ENCODE peak calls at places on chromosome 22, in nine cellular contexts. N is endothelial cell of umbilical vein, O is stomach, S is H1, B is upper lobe of left lung, C is HCT116, Z is suprapubic skin, K is spleen, R is transverse colon. L is an unnamed sample. For H3K9me3, the result is how much of the 10 kb centered on the place peaks cover.

GRCh38 chr22:23325183-23325582 is 144.9 kb downstream of the BCR start:
- DNase-seq in N (no peak), O (no peak), S (no peak), B (no peak), C (no peak), Z (no peak), K (no peak), R (no peak), L (peak)

GRCh38 chr22:42929838-42930155 is 72.7 kb upstream of the ARFGAP3 start:
- DNase-seq in N (no peak), O (no peak), S (no peak), B (no peak), C (no peak), Z (no peak), K (peak), R (no peak), L (no peak)

GRCh38 chr22:23263651-23264555 is 83.6 kb downstream of the BCR start:
- DNase-seq in N (no peak), O (peak), S (no peak), B (no peak), C (no peak), Z (no peak), K (peak), R (peak), L (no peak)

GRCh38 chr22:43570531-43571144 is 158.8 kb downstream of the MPPED1 start:
- DNase-seq in N (no peak), O (no peak), S (no peak), B (peak), C (no peak), Z (no peak), K (no peak), R (no peak), L (peak)

GRCh38 chr22:17035246-17035645 is 27.2 kb upstream of the GAB4 start:
- DNase-seq in N (no peak), O (peak), S (no peak), B (no peak), C (no peak), Z (no peak), K (no peak), R (no peak), L (no peak)

GRCh38 chr22:17315310-17315709 is 54.0 kb upstream of the CECR2 start:
- DNase-seq in N (no peak), O (peak), S (no peak), B (no peak), C (no peak), Z (no peak), K (no peak), R (no peak), L (no peak)

GRCh38 chr22:36184433-36185035 is 17.1 kb downstream of the APOL4 start:
- DNase-seq in N (peak), O (no peak), S (no peak), B (no peak), C (no peak), Z (no peak), K (no peak), R (no peak), L (no peak)

GRCh38 chr22:26629988-26630761 is 8.4 kb downstream of the CRYBA4 start:
- DNase-seq in N (no peak), O (no peak), S (no peak), B (no peak), C (no peak), Z (no peak), K (no peak), R (no peak), L (no peak)

GRCh38 chr22:24156146-24156914 is 25.0 kb upstream of the SUSD2 start:
- DNase-seq in N (peak), O (peak), S (no peak), B (peak), C (no peak), Z (no peak), K (peak), R (peak), L (no peak)

GRCh38 chr22:35418088-35418487 is 18.1 kb downstream of the MCM5 start:
- DNase-seq in N (no peak), O (no peak), S (no peak), B (no peak), C (no peak), Z (no peak), K (no peak), R (no peak), L (no peak)

GRCh38 chr22:36292823-36293530 is 40.0 kb downstream of the APOL1 start:
- DNase-seq in N (no peak), O (no peak), S (no peak), B (no peak), C (no peak), Z (no peak), K (peak), R (no peak), L (no peak)

GRCh38 chr22:44711701-44712100 is 9.7 kb downstream of the PRR5 start:
- DNase-seq in N (no peak), O (no peak), S (no peak), B (no peak), C (no peak), Z (no peak), K (no peak), R (no peak), L (no peak)

GRCh38 chr22:47757741-47758140 is 995.3 kb downstream of the TBC1D22A start:
- DNase-seq in N (no peak), O (no peak), S (no peak), B (no peak), C (no peak), Z (peak), K (no peak), R (no peak), L (no peak)

GRCh38 chr22:47620391-47620790 is 857.9 kb downstream of the TBC1D22A start:
- DNase-seq in N (no peak), O (peak), S (no peak), B (no peak), C (no peak), Z (peak), K (peak), R (no peak), L (peak)

GRCh38 chr22:22348127-22348814 is 103.7 kb downstream of the VPREB1 start:
- DNase-seq in N (no peak), O (no peak), S (no peak), B (no peak), C (peak), Z (no peak), K (no peak), R (no peak), L (peak)

GRCh38 chr22:44540756-44541670 is 43.0 kb upstream of the RTL6 start:
- DNase-seq in N (no peak), O (no peak), S (no peak), B (no peak), C (no peak), Z (no peak), K (no peak), R (no peak), L (no peak)

GRCh38 chr22:26842103-26842502 is 184.7 kb downstream of the MIAT start:
- DNase-seq in N (no peak), O (no peak), S (no peak), B (no peak), C (no peak), Z (no peak), K (no peak), R (no peak), L (no peak)

GRCh38 chr22:44256860-44257560 is 55.7 kb downstream of the SHISAL1 start:
- DNase-seq in N (no peak), O (peak), S (no peak), B (no peak), C (no peak), Z (peak), K (no peak), R (no peak), L (peak)

GRCh38 chr22:40716116-40716515 is 36.8 kb downstream of the MCHR1 start:
- DNase-seq in N (no peak), O (no peak), S (no peak), B (no peak), C (no peak), Z (no peak), K (no peak), R (no peak), L (no peak)

GRCh38 chr22:26139320-26139719 is 29.9 kb upstream of the SEZ6L start:
- DNase-seq in N (no peak), O (no peak), S (no peak), B (no peak), C (no peak), Z (no peak), K (no peak), R (no peak), L (peak)

GRCh38 chr22:44668190-44668885 is 33.7 kb upstream of the PRR5 start:
- DNase-seq in N (no peak), O (no peak), S (no peak), B (peak), C (no peak), Z (no peak), K (peak), R (no peak), L (no peak)

GRCh38 chr22:22933807-22934542 is 46.4 kb downstream of the IGLL5 start:
- DNase-seq in N (no peak), O (no peak), S (no peak), B (no peak), C (no peak), Z (no peak), K (peak), R (no peak), L (no peak)

GRCh38 chr22:24951942-24952836 is at the start of gene KIAA1671:
- DNase-seq in N (peak), O (peak), S (peak), B (peak), C (peak), Z (peak), K (peak), R (peak), L (no peak)

GRCh38 chr22:43841742-43842141 is 20.6 kb downstream of the SULT4A1 start:
- DNase-seq in N (no peak), O (no peak), S (no peak), B (peak), C (no peak), Z (no peak), K (no peak), R (no peak), L (no peak)

GRCh38 chr22:21009638-21010425 is 5.1 kb upstream of the P2RX6 start:
- DNase-seq in N (peak), O (peak), S (no peak), B (no peak), C (no peak), Z (no peak), K (no peak), R (peak), L (no peak)

GRCh38 chr22:26680485-26680884 is 23.1 kb downstream of the MIAT start:
- DNase-seq in N (no peak), O (no peak), S (no peak), B (no peak), C (no peak), Z (no peak), K (no peak), R (no peak), L (no peak)

GRCh38 chr22:22201185-22201924 is 43.2 kb upstream of the VPREB1 start:
- DNase-seq in N (peak), O (peak), S (peak), B (no peak), C (no peak), Z (no peak), K (peak), R (peak), L (no peak)

GRCh38 chr22:36375071-36375980 is 12.4 kb downstream of the MYH9 start:
- DNase-seq in N (no peak), O (no peak), S (no peak), B (no peak), C (no peak), Z (no peak), K (no peak), R (no peak), L (no peak)

GRCh38 chr22:18966748-18967147 is 30.7 kb upstream of the PRODH start:
- DNase-seq in N (no peak), O (no peak), S (no peak), B (peak), C (no peak), Z (no peak), K (peak), R (no peak), L (no peak)

GRCh38 chr22:21642584-21643448 is 714 bp downstream of the SDF2L1 start:
- DNase-seq in N (peak), O (peak), S (no peak), B (peak), C (no peak), Z (no peak), K (peak), R (peak), L (no peak)

GRCh38 chr22:50245214-50246072 is 620 bp upstream of the TUBGCP6 start:
- DNase-seq in N (no peak), O (no peak), S (no peak), B (peak), C (no peak), Z (no peak), K (peak), R (peak), L (no peak)
- TF ChIP-seq POLR2A in N (no peak), O (no peak), S (no peak), B (no peak), C (no peak), Z (peak), K (no peak), R (no peak), L (no peak)

GRCh38 chr22:45785458-45785857 is 113.8 kb downstream of the ATXN10 start:
- DNase-seq in N (no peak), O (no peak), S (no peak), B (no peak), C (no peak), Z (no peak), K (no peak), R (no peak), L (no peak)

GRCh38 chr22:45784357-45785277 is 113.0 kb downstream of the ATXN10 start:
- DNase-seq in N (no peak), O (no peak), S (no peak), B (no peak), C (no peak), Z (no peak), K (no peak), R (no peak), L (no peak)

GRCh38 chr22:45787770-45788169 is 116.1 kb downstream of the ATXN10 start:
- DNase-seq in N (no peak), O (no peak), S (no peak), B (no peak), C (no peak), Z (no peak), K (no peak), R (no peak), L (no peak)

GRCh38 chr22:45793161-45793560 is 121.5 kb downstream of the ATXN10 start:
- DNase-seq in N (no peak), O (no peak), S (no peak), B (no peak), C (no peak), Z (no peak), K (no peak), R (no peak), L (no peak)

DNA sequence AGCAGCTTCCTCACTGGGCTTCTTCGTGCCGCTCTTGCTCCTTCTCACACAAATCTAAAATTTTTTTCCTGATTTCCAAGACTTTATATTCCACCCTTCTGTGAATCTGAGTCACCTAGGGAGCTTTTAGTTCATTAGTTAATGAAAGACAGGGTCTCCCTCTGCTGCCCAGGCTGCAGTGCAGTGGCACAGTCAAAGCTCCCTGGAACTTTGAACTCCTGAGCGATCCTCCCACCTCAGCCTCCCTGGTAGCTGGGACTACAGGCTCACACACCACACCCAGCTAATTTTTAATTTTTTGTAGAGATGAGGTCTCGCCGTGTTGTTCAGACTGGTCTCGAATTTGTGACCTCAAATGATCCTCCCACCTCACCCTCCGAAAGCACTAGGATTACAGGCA is 116.9 kb downstream of the ATXN10 start:
- DNase-seq in N (no peak), O (no peak), S (no peak), B (no peak), C (no peak), Z (no peak), K (no peak), R (no peak), L (no peak)
- TF ChIP-seq POLR2AphosphoS5 in N (no peak), O (no peak), S (no peak), B (no peak), C (no peak), Z (no peak), K (no peak), R (no peak), L (no peak)

GRCh38 chr22:49184736-49185135 is 642.9 kb downstream of the BRD1 start:
- DNase-seq in N (no peak), O (no peak), S (no peak), B (no peak), C (no peak), Z (no peak), K (peak), R (no peak), L (no peak)
- H3K9me3 ChIP-seq in N (under half), O (under half), S (under half), B (under half), C (under half), Z (under half), K (under half), R (under half), L (under half)

GRCh38 chr22:29766632-29767288 is at the start of gene ZMAT5:
- DNase-seq in N (peak), O (peak), S (peak), B (peak), C (peak), Z (peak), K (peak), R (peak), L (peak)
- TF ChIP-seq POLR2A in N (peak), O (no peak), S (peak), B (peak), C (peak), Z (no peak), K (peak), R (peak), L (no peak)

GRCh38 chr22:39221999-39222686 is 22.6 kb downstream of the PDGFB start:
- DNase-seq in N (no peak), O (no peak), S (no peak), B (no peak), C (no peak), Z (no peak), K (peak), R (no peak), L (no peak)

GRCh38 chr22:39220897-39221850 is 23.6 kb downstream of the PDGFB start:
- DNase-seq in N (no peak), O (no peak), S (no peak), B (no peak), C (no peak), Z (no peak), K (peak), R (no peak), L (no peak)

GRCh38 chr22:39224550-39224949 is 20.2 kb downstream of the PDGFB start:
- DNase-seq in N (no peak), O (no peak), S (no peak), B (no peak), C (no peak), Z (no peak), K (no peak), R (no peak), L (no peak)

GRCh38 chr22:39225591-39225990 is 19.2 kb downstream of the PDGFB start:
- DNase-seq in N (no peak), O (no peak), S (no peak), B (no peak), C (no peak), Z (no peak), K (no peak), R (no peak), L (no peak)

DNA sequence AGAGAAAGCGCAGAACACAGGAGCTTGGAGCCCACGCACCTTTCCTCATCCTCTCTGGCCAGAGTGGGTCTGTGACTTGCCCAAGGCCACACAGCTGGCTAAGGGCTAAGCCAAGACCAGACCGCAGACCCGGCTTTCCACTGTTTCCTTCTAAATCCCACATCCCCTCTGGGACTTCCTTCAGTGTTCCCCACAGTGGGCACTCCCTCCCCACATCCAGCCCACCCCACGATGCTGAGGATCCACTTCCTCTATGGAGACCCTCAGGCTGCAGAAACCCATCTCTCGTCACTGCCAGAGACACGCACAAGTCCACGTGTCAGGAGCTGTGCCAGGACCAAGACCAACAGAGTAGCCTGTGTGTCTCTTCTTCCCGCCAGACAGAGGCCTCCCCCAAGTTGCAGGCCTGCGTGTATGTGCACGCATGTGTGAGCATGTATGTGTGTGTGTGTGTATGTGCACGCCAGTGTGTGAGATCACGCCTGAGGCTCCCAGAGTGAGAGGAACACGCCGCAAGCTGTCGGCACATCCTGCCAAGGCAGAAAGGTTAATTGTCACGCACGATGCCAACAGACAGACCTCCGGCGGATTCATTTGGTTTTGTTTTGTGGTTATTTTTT is 21.6 kb downstream of the PDGFB start:
- DNase-seq in N (no peak), O (no peak), S (no peak), B (no peak), C (no peak), Z (no peak), K (peak), R (no peak), L (no peak)
- TF ChIP-seq POLR2AphosphoS5 in N (no peak), O (no peak), S (no peak), B (no peak), C (no peak), Z (peak), K (no peak), R (no peak), L (no peak)

GRCh38 chr22:49116021-49116420 is 711.7 kb downstream of the BRD1 start:
- DNase-seq in N (no peak), O (no peak), S (no peak), B (no peak), C (no peak), Z (no peak), K (no peak), R (no peak), L (no peak)
- H3K9me3 ChIP-seq in N (under half), O (under half), S (under half), B (under half), C (under half), Z (under half), K (under half), R (under half), L (under half)

GRCh38 chr22:37933711-37934376 is 19.6 kb downstream of the C22orf23 start:
- DNase-seq in N (peak), O (peak), S (peak), B (peak), C (peak), Z (peak), K (peak), R (peak), L (no peak)
- TF ChIP-seq POLR2A in N (peak), O (no peak), S (no peak), B (no peak), C (no peak), Z (no peak), K (no peak), R (no peak), L (no peak)

GRCh38 chr22:32905400-32905799 is 103.9 kb downstream of the TIMP3 start:
- DNase-seq in N (no peak), O (no peak), S (no peak), B (no peak), C (no peak), Z (no peak), K (no peak), R (no peak), L (no peak)
- TF ChIP-seq POLR2AphosphoS5 in N (no peak), O (no peak), S (no peak), B (no peak), C (no peak), Z (no peak), K (no peak), R (no peak), L (no peak)

DNA sequence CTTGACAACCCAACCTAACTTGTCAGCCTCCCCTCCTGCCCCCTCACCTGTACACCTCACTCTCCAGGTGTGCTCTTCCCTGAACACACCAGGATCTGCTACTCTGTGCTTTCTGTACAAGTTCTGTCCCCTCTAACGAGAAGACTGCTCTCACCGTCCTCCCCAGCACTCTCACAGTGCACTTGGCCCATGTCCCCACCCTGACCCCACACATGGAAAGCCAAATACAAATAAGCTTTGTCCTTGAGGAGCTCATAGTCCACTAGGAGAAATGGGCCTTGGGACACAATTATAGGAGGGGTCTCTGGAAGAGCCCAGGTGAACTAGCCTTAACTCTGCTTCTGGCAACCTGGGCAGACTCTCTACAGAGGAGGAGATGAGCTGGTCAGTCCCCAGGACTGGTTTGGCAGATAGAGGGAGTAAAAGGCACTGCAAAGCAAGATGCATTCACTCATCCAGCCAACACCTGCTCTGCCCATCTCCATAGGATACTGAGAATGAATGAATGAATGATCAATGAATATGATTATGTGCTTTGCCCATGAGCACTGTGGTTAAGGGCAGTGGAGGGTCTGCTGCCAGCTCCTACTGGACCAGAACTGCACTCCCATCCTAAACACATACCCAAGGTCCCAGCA is 9.9 kb downstream of the NIPSNAP1 start:
- DNase-seq in N (no peak), O (no peak), S (no peak), B (no peak), C (no peak), Z (no peak), K (no peak), R (no peak), L (no peak)
- H3K9me3 ChIP-seq in N (under half), O (under half), S (under half), B (under half), C (under half), Z (under half), K (under half), R (under half), L (under half)

GRCh38 chr22:29306830-29307657 is 594 bp downstream of the GAS2L1 start:
- DNase-seq in N (peak), O (peak), S (no peak), B (peak), C (no peak), Z (no peak), K (peak), R (peak), L (no peak)
- TF ChIP-seq POLR2A in N (peak), O (no peak), S (no peak), B (peak), C (peak), Z (peak), K (no peak), R (no peak), L (no peak)